ENCODE peak calls at places on chromosome 11, in six cellular contexts. One of them, this sample, is unnamed.

GRCh38 chr11:16791494-16791961 is 53.1 kb downstream of the C11orf58 start:
- DNase-seq in stimulated activated CD4-positive, alpha-beta T cell treated with anti-CD3 and anti-CD28 coated beads, Interleukin-4, amount 100 ng/mL, for 48 hours: no peak
- DNase-seq in skeletal muscle cell: peak; percentile 81
- DNase-seq in EH: peak; percentile 95
- DNase-seq in lung microvascular endothelial cell: peak; percentile 94
- DNase-seq in heart right ventricle: no peak
- DNase-seq in this sample: peak; percentile 79

GRCh38 chr11:123302751-123303195 is 107.7 kb upstream of the CLMP start:
- DNase-seq in skeletal muscle cell: peak; percentile 18
- DNase-seq in heart right ventricle: no peak
- DNase-seq in EH: peak; percentile 88
- DNase-seq in lung microvascular endothelial cell: no peak
- DNase-seq in stimulated activated CD4-positive, alpha-beta T cell treated with anti-CD3 and anti-CD28 coated beads, Interleukin-4, amount 100 ng/mL, for 48 hours: no peak
- DNase-seq in this sample: no peak

GRCh38 chr11:73412308-73412707 is 36.1 kb downstream of the RELT start:
- DNase-seq in lung microvascular endothelial cell: peak; percentile 23
- DNase-seq in skeletal muscle cell: no peak
- DNase-seq in EH: peak; percentile 48
- DNase-seq in heart right ventricle: no peak
- DNase-seq in stimulated activated CD4-positive, alpha-beta T cell treated with anti-CD3 and anti-CD28 coated beads, Interleukin-4, amount 100 ng/mL, for 48 hours: no peak
- DNase-seq in this sample: no peak

GRCh38 chr11:66868726-66869291 is 11.9 kb downstream of the LRFN4 start:
- DNase-seq in EH: no peak
- DNase-seq in stimulated activated CD4-positive, alpha-beta T cell treated with anti-CD3 and anti-CD28 coated beads, Interleukin-4, amount 100 ng/mL, for 48 hours: peak; percentile 79
- DNase-seq in skeletal muscle cell: no peak
- DNase-seq in lung microvascular endothelial cell: peak; percentile 35
- DNase-seq in heart right ventricle: no peak
- DNase-seq in this sample: no peak

GRCh38 chr11:90257158-90257525 is 34.3 kb upstream of the CHORDC1 start:
- DNase-seq in skeletal muscle cell: no peak
- DNase-seq in heart right ventricle: no peak
- DNase-seq in stimulated activated CD4-positive, alpha-beta T cell treated with anti-CD3 and anti-CD28 coated beads, Interleukin-4, amount 100 ng/mL, for 48 hours: no peak
- DNase-seq in EH: no peak
- DNase-seq in lung microvascular endothelial cell: no peak
- DNase-seq in this sample: no peak

GRCh38 chr11:792535-792821 is 2.6 kb upstream of the CEND1 start:
- DNase-seq in EH: no peak
- DNase-seq in skeletal muscle cell: no peak
- DNase-seq in lung microvascular endothelial cell: no peak
- DNase-seq in stimulated activated CD4-positive, alpha-beta T cell treated with anti-CD3 and anti-CD28 coated beads, Interleukin-4, amount 100 ng/mL, for 48 hours: no peak
- DNase-seq in heart right ventricle: no peak
- DNase-seq in this sample: no peak

GRCh38 chr11:94870422-94870821 is 102.3 kb downstream of the AMOTL1 start:
- DNase-seq in EH: no peak
- DNase-seq in heart right ventricle: no peak
- DNase-seq in stimulated activated CD4-positive, alpha-beta T cell treated with anti-CD3 and anti-CD28 coated beads, Interleukin-4, amount 100 ng/mL, for 48 hours: no peak
- DNase-seq in lung microvascular endothelial cell: no peak
- DNase-seq in skeletal muscle cell: no peak
- DNase-seq in this sample: no peak

GRCh38 chr11:61954106-61955030 is 4.2 kb downstream of the BEST1 start:
- DNase-seq in heart right ventricle: no peak
- DNase-seq in stimulated activated CD4-positive, alpha-beta T cell treated with anti-CD3 and anti-CD28 coated beads, Interleukin-4, amount 100 ng/mL, for 48 hours: no peak
- DNase-seq in skeletal muscle cell: no peak
- DNase-seq in lung microvascular endothelial cell: no peak
- DNase-seq in EH: peak; percentile 67
- DNase-seq in this sample: no peak

GRCh38 chr11:113313601-113314000 is 782 bp upstream of the TTC12 start:
- DNase-seq in stimulated activated CD4-positive, alpha-beta T cell treated with anti-CD3 and anti-CD28 coated beads, Interleukin-4, amount 100 ng/mL, for 48 hours: no peak
- DNase-seq in skeletal muscle cell: no peak
- DNase-seq in EH: no peak
- DNase-seq in heart right ventricle: no peak
- DNase-seq in lung microvascular endothelial cell: no peak
- DNase-seq in this sample: no peak

GRCh38 chr11:19577849-19578619 is 134.6 kb upstream of the NAV2 start:
- DNase-seq in skeletal muscle cell: peak; percentile 49
- DNase-seq in EH: peak; percentile 95
- DNase-seq in stimulated activated CD4-positive, alpha-beta T cell treated with anti-CD3 and anti-CD28 coated beads, Interleukin-4, amount 100 ng/mL, for 48 hours: no peak
- DNase-seq in heart right ventricle: peak; percentile 30
- DNase-seq in lung microvascular endothelial cell: peak; percentile 57
- DNase-seq in this sample: no peak

GRCh38 chr11:13327421-13327820 is 49.8 kb downstream of the BMAL1 start:
- DNase-seq in skeletal muscle cell: no peak
- DNase-seq in heart right ventricle: no peak
- DNase-seq in stimulated activated CD4-positive, alpha-beta T cell treated with anti-CD3 and anti-CD28 coated beads, Interleukin-4, amount 100 ng/mL, for 48 hours: no peak
- DNase-seq in EH: no peak
- DNase-seq in lung microvascular endothelial cell: peak; percentile 66
- DNase-seq in this sample: no peak

GRCh38 chr11:9726313-9727022 is 62.6 kb downstream of the SWAP70 start:
- DNase-seq in heart right ventricle: no peak
- DNase-seq in stimulated activated CD4-positive, alpha-beta T cell treated with anti-CD3 and anti-CD28 coated beads, Interleukin-4, amount 100 ng/mL, for 48 hours: no peak
- DNase-seq in lung microvascular endothelial cell: peak; percentile 63
- DNase-seq in EH: peak; percentile 66
- DNase-seq in skeletal muscle cell: peak; percentile 36
- DNase-seq in this sample: no peak

GRCh38 chr11:17019231-17019630 is 5.0 kb upstream of the PLEKHA7 start:
- DNase-seq in lung microvascular endothelial cell: no peak
- DNase-seq in heart right ventricle: no peak
- DNase-seq in EH: peak; percentile 47
- DNase-seq in skeletal muscle cell: no peak
- DNase-seq in stimulated activated CD4-positive, alpha-beta T cell treated with anti-CD3 and anti-CD28 coated beads, Interleukin-4, amount 100 ng/mL, for 48 hours: no peak
- DNase-seq in this sample: no peak

GRCh38 chr11:78168539-78169477 is 19.6 kb downstream of the KCTD21 start:
- DNase-seq in heart right ventricle: peak; percentile 87
- DNase-seq in EH: peak; percentile 87
- DNase-seq in skeletal muscle cell: peak; percentile 86
- DNase-seq in lung microvascular endothelial cell: peak; percentile 84
- DNase-seq in stimulated activated CD4-positive, alpha-beta T cell treated with anti-CD3 and anti-CD28 coated beads, Interleukin-4, amount 100 ng/mL, for 48 hours: no peak
- DNase-seq in this sample: peak; percentile 96

This sample was measured in right atrium auricular region.